ENCODE peak calls at places on chromosomes 5 and 9, in six cellular contexts. J is neural progenitor cell, L is cardiac fibroblast, N is HepG2, O is endodermal cell, P is fibroblast of the aortic adventitia. M is an unnamed sample.

GRCh38 chr9:108691614-108692013 is 164.2 kb downstream of the ACTL7B start:
- DNase-seq in P (no peak), L (no peak), J (no peak), O (peak), N (peak), M (no peak)

GRCh38 chr9:34589656-34590375 is at the start of gene CNTFR:
- DNase-seq in J (peak), N (no peak), O (no peak), P (no peak), L (no peak), M (no peak)

GRCh38 chr5:32071351-32071944 is 102.7 kb downstream of the GOLPH3 start:
- DNase-seq in O (no peak), J (no peak), P (no peak), N (no peak), L (peak), M (peak)

GRCh38 chr5:153276151-153276550 is 214.3 kb upstream of the GRIA1 start:
- DNase-seq in N (peak), J (peak), O (peak), P (peak), L (peak), M (peak)

GRCh38 chr9:110712955-110713354 is 44.4 kb downstream of the MUSK start:
- DNase-seq in L (no peak), N (no peak), J (no peak), P (no peak), O (no peak), M (no peak)

GRCh38 chr5:133756036-133756435 is 143.7 kb upstream of the FSTL4 start:
- DNase-seq in P (no peak), J (no peak), O (no peak), L (no peak), N (no peak), M (no peak)

GRCh38 chr5:32450952-32451351 is 6.4 kb upstream of the ZFR start:
- DNase-seq in L (no peak), O (peak), N (peak), J (peak), P (no peak), M (no peak)

GRCh38 chr5:55154893-55155292 is 5.1 kb upstream of the GPX8 start:
- DNase-seq in L (peak), P (peak), O (no peak), N (no peak), J (no peak), M (peak)

GRCh38 chr5:54063817-54064216 is 246.6 kb downstream of the ARL15 start:
- DNase-seq in O (no peak), L (peak), N (no peak), J (no peak), P (peak), M (peak)

GRCh38 chr9:69579749-69580581 is 92.2 kb downstream of the APBA1 start:
- DNase-seq in L (no peak), N (peak), O (no peak), P (no peak), J (no peak), M (no peak)

GRCh38 chr5:168651654-168652053 is 72.5 kb upstream of the PANK3 start:
- DNase-seq in P (peak), N (no peak), L (peak), J (no peak), O (no peak), M (peak)

GRCh38 chr5:143243103-143243502 is 160.4 kb downstream of the NR3C1 start:
- DNase-seq in P (no peak), N (no peak), L (no peak), O (no peak), J (no peak), M (no peak)

GRCh38 chr5:45261125-45261524 is 435.1 kb downstream of the HCN1 start:
- DNase-seq in O (no peak), L (no peak), N (no peak), J (no peak), P (no peak), M (no peak)

GRCh38 chr5:30436718-30437117 is 756.8 kb upstream of the CDH6 start:
- DNase-seq in J (no peak), P (no peak), O (no peak), L (no peak), N (no peak), M (no peak)

GRCh38 chr5:83467315-83468044 is 4.1 kb upstream of the VCAN start:
- DNase-seq in L (peak), N (no peak), P (peak), O (no peak), J (peak), M (peak)

GRCh38 chr5:172617817-172618216 is 23.2 kb upstream of the NEURL1B start:
- DNase-seq in P (no peak), O (no peak), J (no peak), L (no peak), N (no peak), M (no peak)

GRCh38 chr5:167844173-167844572 is 447.3 kb upstream of the WWC1 start:
- DNase-seq in O (no peak), P (no peak), N (no peak), L (no peak), J (no peak), M (peak)

GRCh38 chr5:138792181-138792808 is 39.1 kb downstream of the CTNNA1 start:
- DNase-seq in L (no peak), P (no peak), O (no peak), N (no peak), J (no peak), M (peak)

GRCh38 chr9:38062498-38063362 is 6.3 kb downstream of the SHB start:
- DNase-seq in N (peak), J (no peak), O (peak), P (peak), L (peak), M (peak)

GRCh38 chr5:3185488-3185887 is 410.1 kb upstream of the IRX1 start:
- DNase-seq in P (no peak), J (no peak), O (no peak), N (no peak), L (no peak), M (no peak)

GRCh38 chr5:115465416-115465815 is 79.2 kb downstream of the FEM1C start:
- DNase-seq in P (peak), O (no peak), J (no peak), N (no peak), L (peak), M (peak)

GRCh38 chr5:170254056-170254455 is 21.3 kb downstream of the C5orf58 start:
- DNase-seq in N (no peak), J (no peak), P (no peak), L (no peak), O (peak), M (no peak)

GRCh38 chr5:144189800-144190429 is 19.2 kb downstream of the KCTD16 start:
- DNase-seq in O (no peak), P (peak), N (no peak), J (no peak), L (peak), M (peak)

GRCh38 chr5:128349044-128349629 is 188.9 kb downstream of the FBN2 start:
- DNase-seq in P (no peak), N (no peak), L (peak), J (no peak), O (no peak), M (no peak)

GRCh38 chr9:98726735-98727134 is 18.0 kb upstream of the GABBR2 start:
- DNase-seq in N (no peak), O (no peak), J (no peak), P (peak), L (peak), M (peak)

GRCh38 chr5:74382864-74383618 is 257.5 kb downstream of the ENC1 start:
- DNase-seq in O (no peak), L (peak), J (no peak), P (peak), N (no peak), M (peak)

GRCh38 chr5:177468329-177469058 is 4.9 kb downstream of the DBN1 start:
- DNase-seq in P (peak), L (peak), N (peak), O (peak), J (no peak), M (peak)

GRCh38 chr9:132590318-132591182 is 8.1 kb downstream of the BARHL1 start:
- DNase-seq in P (no peak), J (peak), L (no peak), O (peak), N (no peak), M (no peak)

GRCh38 chr5:171535162-171535561 is 115.7 kb downstream of the FGF18 start:
- DNase-seq in N (no peak), J (no peak), P (no peak), L (no peak), O (no peak), M (no peak)

GRCh38 chr5:126857472-126858410 is 80.8 kb downstream of the LMNB1 start:
- DNase-seq in P (peak), O (no peak), L (no peak), J (no peak), N (no peak), M (peak)

GRCh38 chr5:142276517-142276916 is 48.3 kb downstream of the SPRY4 start:
- DNase-seq in P (no peak), J (no peak), N (no peak), O (no peak), L (no peak), M (no peak)

GRCh38 chr5:91223886-91224285 is 159.2 kb downstream of the ARRDC3 start:
- DNase-seq in N (no peak), P (no peak), O (no peak), L (peak), J (no peak), M (peak)
- H3K4me3 ChIP-seq in N (no peak), P (no peak), O (no peak), L (no peak), J (no peak), M (no peak)

GRCh38 chr9:89317282-89317681 is 1.0 kb upstream of the SECISBP2 start:
- DNase-seq in P (no peak), N (no peak), O (no peak), L (no peak), J (no peak), M (no peak)

GRCh38 chr9:89319015-89319905 is 960 bp downstream of the SECISBP2 start:
- DNase-seq in L (no peak), J (no peak), N (no peak), O (no peak), P (no peak), M (no peak)

GRCh38 chr9:89315482-89315881 is 2.8 kb upstream of the SECISBP2 start:
- DNase-seq in J (no peak), P (no peak), L (no peak), O (no peak), N (no peak), M (no peak)

GRCh38 chr9:89314955-89315354 is 3.3 kb upstream of the SECISBP2 start:
- DNase-seq in N (no peak), J (no peak), L (no peak), P (no peak), O (no peak), M (no peak)

DNA sequence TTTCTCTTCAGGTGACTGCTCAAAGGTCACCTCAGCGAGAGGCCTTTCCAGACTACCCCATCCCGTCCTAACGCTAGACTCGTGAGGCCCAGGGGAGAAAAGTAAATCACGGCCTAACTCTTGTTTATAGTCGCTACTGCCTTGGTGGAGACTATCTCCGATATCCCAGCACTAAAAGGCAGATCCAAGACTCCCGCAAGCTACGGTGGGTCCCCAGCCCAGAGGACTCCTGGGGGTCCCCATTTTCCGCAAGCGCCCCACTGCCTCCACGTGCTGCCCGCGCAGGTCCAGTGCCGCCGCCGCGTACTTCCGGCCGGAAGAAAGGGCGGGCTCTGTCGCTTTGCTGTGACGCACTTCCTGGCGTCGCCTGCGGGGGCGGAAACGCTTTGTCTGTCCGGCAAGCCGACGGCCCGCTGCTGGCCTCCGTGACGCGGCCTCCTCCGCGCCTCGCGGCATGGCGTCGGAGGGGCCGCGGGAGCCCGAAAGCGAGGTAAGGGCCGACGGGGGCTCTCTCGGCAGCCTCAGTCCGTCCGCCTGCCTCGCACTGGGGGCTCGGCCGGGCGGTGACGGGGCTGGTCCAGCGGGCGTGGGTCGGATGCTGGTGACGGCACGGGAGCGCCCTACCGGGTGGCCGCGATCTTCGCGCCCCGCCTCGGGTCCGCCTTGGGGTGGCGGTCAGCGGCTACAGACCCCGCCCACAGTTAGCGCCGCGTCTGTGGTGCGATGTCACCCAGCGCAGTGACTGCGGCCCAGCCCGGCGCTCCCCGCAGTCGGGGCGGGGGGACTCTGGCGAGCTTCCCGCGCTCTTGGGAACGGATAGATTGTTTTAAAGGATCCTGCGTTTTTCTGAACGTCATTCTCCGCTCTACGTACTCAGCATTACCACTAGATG is at the start of gene SECISBP2:
- DNase-seq in J (peak), L (peak), P (peak), O (peak), N (peak), M (peak)
- TF ChIP-seq CTCF in J (peak), L (peak), P (peak), O (peak), N (peak), M (peak)

GRCh38 chr9:93419023-93419422 is 32.5 kb upstream of the FAM120A start:
- DNase-seq in O (no peak), L (no peak), P (no peak), N (no peak), J (no peak), M (no peak)
- H3K4me3 ChIP-seq in O (no peak), L (no peak), P (no peak), N (no peak), J (no peak), M (no peak)

DNA sequence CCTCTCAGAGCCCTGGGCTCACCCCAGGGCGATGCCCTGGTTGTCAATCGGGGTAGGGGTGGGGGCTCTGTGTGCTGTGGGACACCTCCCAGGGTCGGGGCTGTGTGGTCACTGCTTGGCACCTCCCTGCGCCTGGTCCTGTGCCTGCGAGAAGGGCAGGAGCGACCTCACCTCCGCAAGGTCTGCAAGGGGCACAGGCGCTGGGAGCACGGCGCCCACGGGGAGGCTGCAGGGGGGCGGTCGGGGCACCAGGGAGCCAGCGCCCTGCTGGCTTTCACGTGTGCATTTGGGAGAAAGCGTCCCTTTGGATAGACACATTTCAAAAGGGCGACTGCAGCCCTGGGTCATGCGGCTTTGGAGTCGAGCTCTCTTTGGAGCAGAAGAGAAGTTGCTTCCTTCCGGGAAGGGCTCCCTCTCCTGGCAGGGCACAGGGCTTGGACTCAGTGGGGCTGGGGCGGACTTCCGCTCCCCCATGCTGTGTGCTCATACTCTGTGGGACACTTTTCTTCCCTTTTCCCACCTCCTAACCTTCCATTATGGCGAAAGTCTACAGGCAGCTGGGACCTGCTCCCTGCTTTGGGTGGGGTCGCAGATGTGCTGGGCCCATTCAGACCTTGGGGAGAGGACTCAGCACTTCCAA is 52.8 kb upstream of the SLC28A3 start:
- DNase-seq in L (no peak), N (no peak), O (no peak), J (no peak), P (no peak), M (no peak)
- TF ChIP-seq CTCF in L (no peak), N (peak), O (peak), J (peak), P (no peak), M (no peak)

DNA sequence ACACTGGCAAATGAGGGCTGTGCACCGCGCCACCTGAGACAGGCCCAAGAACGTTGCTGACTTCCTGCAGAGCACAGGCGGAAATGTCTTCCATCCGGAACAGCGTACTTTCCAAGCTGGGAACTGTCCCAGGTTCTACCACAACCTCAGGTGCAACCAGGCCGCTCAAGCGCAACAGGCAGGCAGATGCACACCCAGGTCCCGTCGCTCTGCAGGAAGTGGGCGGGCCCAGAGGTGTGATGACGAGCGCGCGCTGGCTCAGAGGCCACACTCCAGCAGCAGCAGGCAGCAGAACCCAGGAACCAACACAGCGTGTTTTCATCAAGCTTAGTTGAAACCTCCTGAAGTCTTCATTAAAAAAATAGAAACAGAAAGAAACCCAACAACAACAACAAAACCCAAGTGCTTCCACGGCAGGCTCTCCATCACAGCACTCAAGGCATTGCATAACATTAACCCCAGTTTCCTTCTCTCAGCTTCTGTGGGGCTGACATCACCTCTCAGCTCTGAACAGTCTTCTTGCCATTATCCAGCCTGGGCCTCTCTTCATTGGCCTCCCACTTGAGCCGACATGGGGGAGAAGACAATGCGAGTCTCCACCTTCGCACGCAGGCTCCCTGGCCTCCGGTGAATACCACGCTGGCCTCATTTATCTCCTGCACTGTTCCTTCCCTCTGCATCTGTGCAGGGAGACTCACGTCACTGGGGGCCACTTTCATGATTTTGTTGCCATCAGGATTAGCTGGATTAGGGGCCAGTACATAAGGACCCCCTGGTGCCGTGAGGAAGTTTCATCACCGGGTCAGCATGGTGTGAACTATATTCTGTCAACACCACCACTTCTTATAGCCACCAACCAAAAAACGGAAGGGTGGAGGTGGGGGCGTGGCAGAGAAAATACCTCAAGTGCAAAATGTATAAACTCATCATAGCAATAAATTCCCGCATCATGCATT is 22.1 kb downstream of the PTCH1 start:
- DNase-seq in N (no peak), P (no peak), L (no peak), J (peak), O (peak), M (no peak)
- H3K4me3 ChIP-seq in N (no peak), P (no peak), L (no peak), J (peak), O (no peak), M (no peak)

DNA sequence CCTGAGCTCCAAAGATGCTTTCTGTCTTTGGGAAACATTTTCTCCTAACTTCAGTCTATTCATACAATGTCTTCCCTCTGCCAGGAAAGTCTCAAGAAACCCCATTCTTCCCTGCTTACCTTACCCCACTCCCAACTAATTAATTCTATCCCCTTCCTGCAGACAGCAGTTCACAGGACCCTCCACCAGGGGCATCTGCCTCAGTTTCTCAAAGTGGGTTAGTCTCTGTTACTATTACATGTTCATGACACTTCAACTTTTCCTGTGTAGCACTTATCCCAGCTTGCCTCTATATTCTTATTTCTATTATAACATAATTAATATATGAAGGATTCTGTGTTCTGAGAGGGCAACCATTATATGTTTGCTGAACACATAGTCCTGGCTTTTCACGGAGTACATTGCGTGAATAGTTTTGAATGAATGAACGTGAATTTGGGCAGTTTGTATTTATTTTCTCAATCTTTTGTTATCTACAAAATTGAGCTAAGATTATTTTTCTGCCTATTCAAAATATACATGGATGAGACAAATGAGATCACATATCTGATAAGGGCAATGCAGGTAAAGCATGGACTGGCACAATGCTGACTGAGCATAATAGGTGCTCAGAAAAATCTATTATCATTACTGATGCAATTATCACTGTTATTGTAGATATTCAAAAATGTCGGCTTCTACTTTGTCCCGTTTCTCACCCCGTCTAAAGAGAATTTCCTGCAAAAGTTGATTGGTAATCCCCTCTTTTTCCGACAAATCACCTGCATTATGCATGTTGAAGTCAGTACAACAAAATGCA is 341.1 kb downstream of the BRINP1 start:
- DNase-seq in J (no peak), P (no peak), N (no peak), L (no peak), O (no peak), M (no peak)
- TF ChIP-seq CTCF in J (peak), P (no peak), N (no peak), L (no peak), O (peak), M (no peak)

GRCh38 chr5:92329759-92330158 is 946.6 kb upstream of the ARRDC3 start:
- DNase-seq in L (no peak), P (no peak), O (no peak), N (no peak), J (no peak), M (no peak)
- H3K4me3 ChIP-seq in L (no peak), P (no peak), O (no peak), N (no peak), J (no peak), M (no peak)

M was measured in AG10803.